ENCODE peak calls at places on chromosomes 2 and 18, in six cellular contexts. One of them, this sample, is unnamed.

GRCh38 chr2:6233932-6234331 is 541.7 kb downstream of the SOX11 start:
- DNase-seq in adrenal gland: no peak
- DNase-seq in body of pancreas: no peak
- DNase-seq in IMR-90: no peak
- DNase-seq in ovary: no peak
- DNase-seq in breast epithelium: no peak
- DNase-seq in this sample: no peak

GRCh38 chr2:9163306-9164111 is 43.1 kb upstream of the ASAP2 start:
- DNase-seq in body of pancreas: no peak
- DNase-seq in ovary: no peak
- DNase-seq in IMR-90: peak; percentile 75
- DNase-seq in adrenal gland: no peak
- DNase-seq in breast epithelium: no peak
- DNase-seq in this sample: no peak

GRCh38 chr2:235541016-235541415 is 47.2 kb downstream of the AGAP1 start:
- DNase-seq in IMR-90: no peak
- DNase-seq in body of pancreas: no peak
- DNase-seq in ovary: no peak
- DNase-seq in breast epithelium: no peak
- DNase-seq in adrenal gland: no peak
- DNase-seq in this sample: no peak

GRCh38 chr2:33340265-33340664 is 136.2 kb upstream of the RASGRP3 start:
- DNase-seq in body of pancreas: peak; percentile 60
- DNase-seq in IMR-90: no peak
- DNase-seq in ovary: peak; percentile 85
- DNase-seq in adrenal gland: peak; percentile 96
- DNase-seq in breast epithelium: peak; percentile 60
- DNase-seq in this sample: no peak

GRCh38 chr2:171598713-171599319 is 76.5 kb downstream of the CYBRD1 start:
- DNase-seq in body of pancreas: peak; percentile 59
- DNase-seq in breast epithelium: no peak
- DNase-seq in IMR-90: peak; percentile 77
- DNase-seq in ovary: no peak
- DNase-seq in adrenal gland: peak; percentile 66
- DNase-seq in this sample: peak; percentile 76

GRCh38 chr2:62382757-62383156 is 123.2 kb downstream of the TMEM17 start:
- DNase-seq in ovary: no peak
- DNase-seq in breast epithelium: no peak
- DNase-seq in adrenal gland: no peak
- DNase-seq in body of pancreas: no peak
- DNase-seq in IMR-90: peak; percentile 10
- DNase-seq in this sample: no peak

GRCh38 chr2:102177814-102178478 is 8.9 kb upstream of the IL1RL2 start:
- DNase-seq in adrenal gland: no peak
- DNase-seq in IMR-90: no peak
- DNase-seq in breast epithelium: no peak
- DNase-seq in body of pancreas: no peak
- DNase-seq in ovary: no peak
- DNase-seq in this sample: no peak

GRCh38 chr18:74508821-74509225 is 12.7 kb downstream of the CNDP2 start:
- DNase-seq in breast epithelium: no peak
- DNase-seq in adrenal gland: no peak
- DNase-seq in ovary: no peak
- DNase-seq in IMR-90: no peak
- DNase-seq in body of pancreas: no peak
- DNase-seq in this sample: peak; percentile 23

GRCh38 chr2:44433841-44434240 is 72.1 kb downstream of the CAMKMT start:
- DNase-seq in body of pancreas: no peak
- DNase-seq in adrenal gland: no peak
- DNase-seq in breast epithelium: no peak
- DNase-seq in ovary: no peak
- DNase-seq in IMR-90: no peak
- DNase-seq in this sample: no peak

GRCh38 chr2:233273120-233273519 is 21.6 kb downstream of the ATG16L1 start:
- DNase-seq in IMR-90: no peak
- DNase-seq in breast epithelium: no peak
- DNase-seq in body of pancreas: no peak
- DNase-seq in ovary: no peak
- DNase-seq in adrenal gland: no peak
- DNase-seq in this sample: no peak

GRCh38 chr2:56806924-56807323 is 623.1 kb downstream of the CCDC85A start:
- DNase-seq in body of pancreas: no peak
- DNase-seq in IMR-90: no peak
- DNase-seq in ovary: no peak
- DNase-seq in breast epithelium: no peak
- DNase-seq in adrenal gland: no peak
- DNase-seq in this sample: no peak

GRCh38 chr18:46416706-46417638 is 240.0 kb downstream of the LOXHD1 start:
- DNase-seq in ovary: no peak
- DNase-seq in IMR-90: no peak
- DNase-seq in adrenal gland: no peak
- DNase-seq in body of pancreas: no peak
- DNase-seq in breast epithelium: no peak
- DNase-seq in this sample: peak; percentile 50

GRCh38 chr2:238560234-238560633 is 133.5 kb downstream of the ASB1 start:
- DNase-seq in body of pancreas: no peak
- DNase-seq in ovary: no peak
- DNase-seq in IMR-90: no peak
- DNase-seq in adrenal gland: no peak
- DNase-seq in breast epithelium: no peak
- DNase-seq in this sample: no peak

GRCh38 chr2:32404691-32405090 is 47.9 kb downstream of the BIRC6 start:
- DNase-seq in adrenal gland: no peak
- DNase-seq in breast epithelium: no peak
- DNase-seq in ovary: no peak
- DNase-seq in IMR-90: no peak
- DNase-seq in body of pancreas: no peak
- DNase-seq in this sample: no peak

GRCh38 chr2:78304678-78305077 is 720.8 kb upstream of the REG3G start:
- DNase-seq in breast epithelium: no peak
- DNase-seq in body of pancreas: no peak
- DNase-seq in adrenal gland: no peak
- DNase-seq in ovary: no peak
- DNase-seq in IMR-90: no peak
- DNase-seq in this sample: no peak

GRCh38 chr2:225100856-225101294 is 58.6 kb upstream of the DOCK10 start:
- DNase-seq in IMR-90: peak; percentile 97
- DNase-seq in adrenal gland: no peak
- DNase-seq in ovary: no peak
- DNase-seq in body of pancreas: no peak
- DNase-seq in breast epithelium: no peak
- DNase-seq in this sample: no peak

GRCh38 chr2:71925268-71926097 is 222.2 kb downstream of the CYP26B1 start:
- DNase-seq in breast epithelium: no peak
- DNase-seq in ovary: no peak
- DNase-seq in IMR-90: no peak
- DNase-seq in adrenal gland: no peak
- DNase-seq in body of pancreas: no peak
- DNase-seq in this sample: no peak

GRCh38 chr18:2302628-2303516 is 268.4 kb downstream of the METTL4 start:
- DNase-seq in adrenal gland: no peak
- DNase-seq in ovary: no peak
- DNase-seq in IMR-90: no peak
- DNase-seq in breast epithelium: no peak
- DNase-seq in body of pancreas: no peak
- DNase-seq in this sample: peak; percentile 87

GRCh38 chr2:120858764-120859525 is 123.3 kb downstream of the GLI2 start:
- DNase-seq in body of pancreas: no peak
- DNase-seq in IMR-90: no peak
- DNase-seq in ovary: no peak
- DNase-seq in adrenal gland: no peak
- DNase-seq in breast epithelium: no peak
- DNase-seq in this sample: no peak

GRCh38 chr2:156190532-156190931 is 142.0 kb downstream of the NR4A2 start:
- DNase-seq in ovary: no peak
- DNase-seq in body of pancreas: peak; percentile 46
- DNase-seq in breast epithelium: no peak
- DNase-seq in IMR-90: no peak
- DNase-seq in adrenal gland: no peak
- DNase-seq in this sample: no peak

GRCh38 chr2:109388018-109388417 is 225.7 kb downstream of the SEPTIN10 start:
- DNase-seq in ovary: no peak
- DNase-seq in body of pancreas: no peak
- DNase-seq in breast epithelium: no peak
- DNase-seq in adrenal gland: no peak
- DNase-seq in IMR-90: no peak
- DNase-seq in this sample: no peak

GRCh38 chr2:217997510-217997909 is 5.3 kb downstream of the TNS1 start:
- DNase-seq in ovary: no peak
- DNase-seq in IMR-90: no peak
- DNase-seq in adrenal gland: no peak
- DNase-seq in breast epithelium: no peak
- DNase-seq in body of pancreas: no peak
- DNase-seq in this sample: no peak

GRCh38 chr2:60581461-60582282 is 28.2 kb upstream of the BCL11A start:
- DNase-seq in breast epithelium: peak; percentile 64
- DNase-seq in ovary: peak; percentile 16
- DNase-seq in body of pancreas: peak; percentile 68
- DNase-seq in adrenal gland: peak; percentile 72
- DNase-seq in IMR-90: peak; percentile 27
- DNase-seq in this sample: peak; percentile 82

GRCh38 chr2:38935568-38936172 is 46.0 kb downstream of the ARHGEF33 start:
- DNase-seq in breast epithelium: no peak
- DNase-seq in adrenal gland: no peak
- DNase-seq in ovary: no peak
- DNase-seq in IMR-90: peak; percentile 84
- DNase-seq in body of pancreas: no peak
- DNase-seq in this sample: no peak

GRCh38 chr18:74147779-74148542 is at the start of the genes FBXO15 and TIMM21:
- DNase-seq in breast epithelium: peak; percentile 93
- DNase-seq in adrenal gland: peak; percentile 97
- DNase-seq in body of pancreas: peak; percentile 97
- DNase-seq in IMR-90: peak; percentile 96
- DNase-seq in ovary: peak; percentile 96
- DNase-seq in this sample: peak; percentile 100

GRCh38 chr2:160269365-160269764 is 69.3 kb upstream of the ITGB6 start:
- DNase-seq in breast epithelium: no peak
- DNase-seq in body of pancreas: no peak
- DNase-seq in ovary: no peak
- DNase-seq in adrenal gland: no peak
- DNase-seq in IMR-90: no peak
- DNase-seq in this sample: no peak
- TF ChIP-seq POLR2A in breast epithelium: no peak
- TF ChIP-seq POLR2A in body of pancreas: no peak
- TF ChIP-seq POLR2A in ovary: no peak
- TF ChIP-seq POLR2A in adrenal gland: no peak
- TF ChIP-seq POLR2A in IMR-90: no peak
- TF ChIP-seq POLR2A in this sample: no peak

GRCh38 chr18:31774477-31774785 is 13.8 kb upstream of the SLC25A52 start:
- DNase-seq in ovary: no peak
- DNase-seq in adrenal gland: no peak
- DNase-seq in body of pancreas: no peak
- DNase-seq in IMR-90: no peak
- DNase-seq in breast epithelium: no peak
- DNase-seq in this sample: no peak

GRCh38 chr18:31772699-31773098 is 12.0 kb upstream of the SLC25A52 start:
- DNase-seq in IMR-90: no peak
- DNase-seq in ovary: no peak
- DNase-seq in adrenal gland: no peak
- DNase-seq in breast epithelium: no peak
- DNase-seq in body of pancreas: no peak
- DNase-seq in this sample: no peak

GRCh38 chr18:31774960-31775359 is 14.3 kb upstream of the SLC25A52 start:
- DNase-seq in body of pancreas: no peak
- DNase-seq in ovary: no peak
- DNase-seq in adrenal gland: no peak
- DNase-seq in IMR-90: no peak
- DNase-seq in breast epithelium: no peak
- DNase-seq in this sample: no peak

GRCh38 chr18:31778391-31778950 is 17.8 kb upstream of the SLC25A52 start:
- DNase-seq in adrenal gland: no peak
- DNase-seq in ovary: no peak
- DNase-seq in breast epithelium: no peak
- DNase-seq in body of pancreas: no peak
- DNase-seq in IMR-90: no peak
- DNase-seq in this sample: no peak

DNA sequence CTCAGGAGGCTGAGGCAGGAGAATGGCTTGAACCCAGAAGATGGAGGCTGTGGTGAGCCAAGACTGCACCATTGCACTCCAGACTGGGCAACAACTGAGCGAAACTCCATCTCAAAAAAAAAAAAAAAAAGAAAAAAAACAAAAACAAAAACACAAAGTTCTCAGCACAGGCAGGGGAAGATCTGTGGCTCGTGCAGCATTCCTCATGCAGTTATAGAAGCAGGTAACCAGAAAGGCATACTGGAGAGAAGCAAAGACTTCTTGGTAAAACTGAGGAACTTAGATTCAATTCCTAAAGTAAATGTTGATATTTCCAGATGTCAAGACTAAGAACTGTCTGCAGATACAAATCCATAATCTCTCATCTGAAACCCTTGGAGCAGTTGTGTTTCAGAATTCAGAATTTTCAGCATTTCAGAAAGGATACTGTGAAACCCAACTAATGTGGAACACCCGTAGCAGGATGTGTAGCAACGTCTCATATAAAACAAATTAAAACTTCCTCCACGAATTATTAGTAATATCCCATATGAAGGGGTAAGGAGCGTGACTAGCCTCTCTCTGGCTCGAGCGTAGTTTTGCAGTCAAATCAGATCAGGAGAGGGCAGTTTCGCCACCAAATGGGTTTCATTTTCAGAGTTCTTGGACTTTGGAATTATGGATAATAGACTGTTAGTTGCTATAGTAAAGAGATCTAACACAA is 13.2 kb upstream of the SLC25A52 start:
- DNase-seq in adrenal gland: no peak
- DNase-seq in body of pancreas: no peak
- DNase-seq in IMR-90: no peak
- DNase-seq in breast epithelium: no peak
- DNase-seq in ovary: no peak
- DNase-seq in this sample: no peak
- TF ChIP-seq POLR2A in adrenal gland: no peak
- TF ChIP-seq POLR2A in body of pancreas: no peak
- TF ChIP-seq POLR2A in IMR-90: no peak
- TF ChIP-seq POLR2A in breast epithelium: no peak
- TF ChIP-seq POLR2A in ovary: no peak
- TF ChIP-seq POLR2A in this sample: no peak

GRCh38 chr2:112805542-112805941 is 21.2 kb upstream of the IL1A start:
- DNase-seq in IMR-90: no peak
- DNase-seq in adrenal gland: no peak
- DNase-seq in breast epithelium: no peak
- DNase-seq in ovary: no peak
- DNase-seq in body of pancreas: no peak
- DNase-seq in this sample: no peak
- TF ChIP-seq POLR2A in IMR-90: no peak
- TF ChIP-seq POLR2A in adrenal gland: no peak
- TF ChIP-seq POLR2A in breast epithelium: no peak
- TF ChIP-seq POLR2A in ovary: no peak
- TF ChIP-seq POLR2A in body of pancreas: no peak
- TF ChIP-seq POLR2A in this sample: no peak

DNA sequence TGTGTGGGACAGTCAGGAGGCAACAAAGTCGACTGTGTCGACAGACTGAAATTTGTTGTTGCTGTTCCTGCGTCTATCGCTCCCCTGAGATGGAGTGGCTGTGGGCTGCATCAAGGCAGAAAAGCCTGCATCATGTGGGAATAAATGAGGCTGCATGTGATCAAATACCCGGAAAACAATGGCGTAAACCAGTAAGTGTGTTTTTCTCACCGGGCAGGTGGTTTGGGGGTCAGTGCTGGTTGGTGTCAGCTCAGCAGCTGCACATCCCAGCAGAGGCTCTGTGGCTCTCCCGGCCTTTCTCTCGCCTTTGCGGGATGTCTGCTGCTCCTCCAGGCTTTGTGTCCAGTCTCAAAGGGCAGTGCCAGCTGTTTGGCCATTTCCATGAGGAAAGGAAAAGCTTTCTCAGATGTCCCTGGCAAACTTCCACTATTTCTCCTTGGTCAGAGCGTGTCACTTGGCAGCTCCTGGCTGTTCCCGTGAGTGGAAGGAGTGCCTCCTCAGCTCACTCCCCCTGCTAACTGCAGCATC is 262.3 kb downstream of the NDUFA10 start:
- DNase-seq in adrenal gland: peak; percentile 52
- DNase-seq in IMR-90: no peak
- DNase-seq in ovary: no peak
- DNase-seq in body of pancreas: no peak
- DNase-seq in breast epithelium: peak; percentile 45
- DNase-seq in this sample: no peak
- TF ChIP-seq POLR2A in adrenal gland: no peak
- TF ChIP-seq POLR2A in IMR-90: no peak
- TF ChIP-seq POLR2A in ovary: no peak
- TF ChIP-seq POLR2A in body of pancreas: no peak
- TF ChIP-seq POLR2A in breast epithelium: no peak
- TF ChIP-seq POLR2A in this sample: no peak

This sample was measured in erythroblast.